ENCODE peak calls at places on chromosomes 16 and 17, in four cellular contexts. O, C, V and T are unnamed samples.

GRCh38 chr17:37797206-37797605 is 52.3 kb upstream of the HNF1B start:
- DNase-seq in O (no peak), V (no peak), C (no peak), T (no peak)

GRCh38 chr16:83675136-83675535 is 132.6 kb upstream of the HSBP1 start:
- DNase-seq in C (no peak), O (no peak), V (no peak), T (no peak)

GRCh38 chr16:17335826-17336492 is 134.8 kb downstream of the XYLT1 start:
- DNase-seq in O (no peak), C (no peak), V (no peak), T (no peak)

GRCh38 chr17:64355536-64356303 is 34.9 kb downstream of the PECAM1 start:
- DNase-seq in O (no peak), C (no peak), V (no peak), T (no peak)

GRCh38 chr16:67883872-67884261 is 818 bp upstream of the NRN1L start:
- DNase-seq in C (no peak), V (peak; percentile 51), O (peak; percentile 76), T (peak; percentile 59)

GRCh38 chr17:37752482-37752881 is 7.6 kb upstream of the HNF1B start:
- DNase-seq in C (no peak), O (no peak), V (no peak), T (peak; percentile 85)

GRCh38 chr16:67926181-67926742 is 5.4 kb downstream of the CTRL start:
- DNase-seq in C (no peak), O (no peak), V (no peak), T (no peak)

GRCh38 chr16:81708459-81709368 is 70.4 kb upstream of the PLCG2 start:
- DNase-seq in C (no peak), O (no peak), V (no peak), T (peak; percentile 50)

GRCh38 chr16:82761236-82761635 is 134.5 kb downstream of the CDH13 start:
- DNase-seq in V (no peak), O (no peak), C (no peak), T (no peak)

GRCh38 chr17:57413848-57414651 is 157.7 kb downstream of the MSI2 start:
- DNase-seq in V (peak; percentile 98), O (no peak), C (no peak), T (peak; percentile 67)

GRCh38 chr16:625402-626173 is 5.2 kb upstream of the WFIKKN1 start:
- DNase-seq in C (no peak), O (no peak), V (no peak), T (no peak)

GRCh38 chr16:46632778-46633733 is 11.9 kb upstream of the SHCBP1 start:
- DNase-seq in O (no peak), C (no peak), V (peak; percentile 87), T (no peak)

GRCh38 chr17:2266045-2266864 is 37.3 kb downstream of the SMG6 start:
- DNase-seq in V (no peak), C (peak; percentile 97), O (no peak), T (no peak)

GRCh38 chr17:38674013-38674748 is 576 bp downstream of the EPOP start:
- DNase-seq in O (peak; percentile 63), V (no peak), C (no peak), T (peak; percentile 51)

GRCh38 chr17:48483471-48484131 is 47.2 kb downstream of the HOXB1 start:
- DNase-seq in O (peak; percentile 25), C (no peak), V (no peak), T (no peak)

GRCh38 chr16:77289331-77289809 is 90.2 kb downstream of the SYCE1L start:
- DNase-seq in C (no peak), O (no peak), V (no peak), T (peak; percentile 88)

GRCh38 chr17:70011750-70012149 is 63.3 kb upstream of the KCNJ16 start:
- DNase-seq in V (no peak), O (no peak), C (no peak), T (no peak)

GRCh38 chr17:29131814-29132682 is 48.1 kb downstream of the MYO18A start:
- DNase-seq in O (peak; percentile 60), C (no peak), V (no peak), T (no peak)

GRCh38 chr16:84730406-84731106 is 30.8 kb downstream of the USP10 start:
- DNase-seq in C (no peak), O (peak; percentile 70), V (peak; percentile 74), T (peak; percentile 82)

GRCh38 chr17:75516619-75517276 is 420 bp downstream of the TSEN54 start:
- DNase-seq in V (no peak), C (no peak), O (no peak), T (peak; percentile 52)

DNA sequence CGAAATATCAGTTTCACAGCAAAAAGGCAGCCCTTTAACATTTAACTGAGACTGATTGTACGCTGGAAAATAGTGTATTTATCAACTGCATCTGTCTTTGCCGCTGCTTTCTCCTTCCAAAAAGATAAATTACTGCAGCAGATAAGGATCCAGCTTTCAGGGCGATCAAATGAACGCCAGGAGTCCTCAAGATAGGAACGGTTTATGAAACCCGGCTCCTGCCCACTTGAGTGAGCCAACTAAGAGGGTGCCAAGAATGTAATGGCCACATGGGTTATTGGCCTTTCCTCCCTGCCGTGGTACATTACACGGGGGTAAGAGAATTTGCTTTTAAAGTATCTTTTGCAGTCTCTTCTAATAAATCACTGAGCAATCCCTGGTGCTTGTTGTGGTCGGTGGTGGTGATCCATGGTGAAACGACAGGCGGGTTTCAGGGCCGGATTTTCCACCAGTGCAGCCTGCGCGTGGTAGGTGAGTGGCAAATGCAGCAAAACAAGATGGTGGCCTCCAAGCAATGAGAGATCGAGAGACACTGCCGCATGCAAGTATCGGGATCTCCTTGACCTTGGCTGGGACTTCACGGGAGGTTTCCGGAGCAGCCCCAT is 67.5 kb upstream of the IRX6 start:
- DNase-seq in C (no peak), O (no peak), V (no peak), T (no peak)
- TF ChIP-seq KDM1A in C (no peak), O (no peak), V (no peak), T (no peak)

GRCh38 chr16:88375236-88376052 is 7.3 kb upstream of the ZNF469 start:
- DNase-seq in V (no peak), O (no peak), C (no peak), T (no peak)
- TF ChIP-seq CHD4 in V (no peak), O (no peak), C (no peak), T (no peak)

DNA sequence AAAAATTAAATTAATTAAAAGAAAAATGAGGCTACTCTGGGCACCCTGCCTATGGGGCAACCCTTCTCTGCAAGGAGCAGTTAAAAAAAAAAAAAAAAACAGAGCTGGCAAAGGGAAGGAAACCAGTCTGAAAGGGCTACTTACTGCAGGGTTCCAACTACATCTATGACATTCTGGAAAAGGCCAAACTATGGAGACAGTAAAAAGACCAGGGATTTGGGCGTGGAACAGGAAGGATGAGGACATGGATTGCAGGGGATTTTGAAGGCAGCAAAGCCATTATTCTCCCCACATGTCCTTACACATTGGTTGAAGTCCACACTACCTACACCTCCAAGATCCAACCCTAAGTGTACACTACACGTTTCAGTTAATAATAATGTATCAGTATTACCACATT is 4.6 kb downstream of the RPH3AL start:
- DNase-seq in V (no peak), C (no peak), O (no peak), T (no peak)
- TF ChIP-seq KDM1A in V (no peak), C (no peak), O (no peak), T (no peak)

GRCh38 chr17:9072626-9073339 is 51.5 kb downstream of the NTN1 start:
- DNase-seq in O (no peak), V (no peak), C (no peak), T (no peak)
- TF ChIP-seq CHD4 in O (no peak), V (no peak), C (no peak), T (no peak)

DNA sequence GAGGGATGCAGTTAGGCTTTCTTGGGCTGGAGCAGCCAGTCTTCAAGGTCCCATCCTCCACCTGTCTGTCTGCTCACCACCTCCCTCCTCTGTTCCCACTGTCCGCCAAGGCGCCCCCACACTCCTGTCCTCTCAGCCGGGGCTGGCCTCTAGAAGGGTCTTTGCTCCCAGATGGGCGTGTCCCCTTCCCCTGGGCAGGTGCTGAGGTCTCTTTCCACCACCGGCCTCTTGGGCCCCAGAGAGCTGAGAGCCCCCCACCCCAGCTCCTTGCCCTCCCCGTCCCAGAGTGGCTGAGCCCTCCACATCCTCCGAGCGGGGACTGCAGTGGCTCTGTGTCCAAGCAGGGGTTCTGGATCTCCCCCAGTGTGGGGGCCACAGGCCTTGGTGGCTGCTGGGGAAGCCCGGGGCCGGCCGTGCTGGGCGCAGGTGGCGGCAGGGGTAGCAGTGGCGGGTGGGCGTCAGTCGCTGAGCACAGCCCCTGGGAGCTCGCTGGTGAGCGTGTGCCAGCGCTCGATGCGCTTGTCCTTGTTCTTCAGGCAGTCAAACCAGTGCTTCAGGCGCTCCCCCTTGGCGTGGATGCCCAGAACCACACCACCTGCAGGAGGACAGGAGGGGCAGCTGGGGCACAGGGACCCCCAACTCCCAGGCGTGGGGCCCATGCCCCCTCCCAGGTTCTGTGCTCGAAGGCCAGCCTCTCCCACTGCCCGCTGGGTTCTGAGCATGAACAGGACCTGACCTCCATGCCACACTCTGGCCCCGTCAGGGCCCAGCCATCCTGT is 9.8 kb downstream of the SCGB1C2 start:
- DNase-seq in V (no peak), O (no peak), C (no peak), T (no peak)
- TF ChIP-seq KDM1A in V (no peak), O (no peak), C (no peak), T (no peak)